ENCODE peak calls at places on chromosomes 11 and 22, in nine cellular contexts. U, G, K, L, X, B, M, Y and J are unnamed samples.

GRCh38 chr11:115921540-115921939 is 417.3 kb upstream of the CADM1 start:
- DNase-seq in U (no peak), G (peak), K (no peak), L (no peak), X (no peak), B (no peak), M (no peak), Y (no peak), J (no peak)

GRCh38 chr11:108853864-108854263 is 189.0 kb downstream of the DDX10 start:
- DNase-seq in U (no peak), G (peak), K (no peak), L (no peak), X (no peak), B (no peak), M (no peak), Y (no peak), J (no peak)

GRCh38 chr11:129590030-129590752 is 214.5 kb downstream of the BARX2 start:
- DNase-seq in U (no peak), G (no peak), K (no peak), L (no peak), X (no peak), B (no peak), M (no peak), Y (no peak), J (no peak)

GRCh38 chr11:2531987-2532703 is 87.3 kb downstream of the KCNQ1 start:
- DNase-seq in U (peak), G (no peak), K (no peak), L (no peak), X (no peak), B (no peak), M (peak), Y (no peak), J (peak)

GRCh38 chr22:33038131-33038772 is 19.9 kb downstream of the SYN3 start:
- DNase-seq in U (no peak), G (no peak), K (no peak), L (no peak), X (no peak), B (no peak), M (no peak), Y (no peak), J (no peak)

GRCh38 chr22:37228106-37229011 is 15.7 kb downstream of the RAC2 start:
- DNase-seq in U (peak), G (no peak), K (peak), L (no peak), X (no peak), B (no peak), M (no peak), Y (no peak), J (peak)

GRCh38 chr11:126573325-126574076 is 218.0 kb downstream of the ST3GAL4 start:
- DNase-seq in U (no peak), G (no peak), K (no peak), L (no peak), X (no peak), B (no peak), M (no peak), Y (no peak), J (no peak)

GRCh38 chr11:62026739-62027138 is 59.3 kb upstream of the FTH1 start:
- DNase-seq in U (no peak), G (no peak), K (no peak), L (no peak), X (no peak), B (no peak), M (no peak), Y (no peak), J (no peak)

GRCh38 chr22:25334091-25334490 is 114.7 kb downstream of the CRYBB2 start:
- DNase-seq in U (no peak), G (peak), K (peak), L (no peak), X (peak), B (peak), M (no peak), Y (peak), J (peak)

GRCh38 chr11:2462092-2462985 is 17.5 kb downstream of the KCNQ1 start:
- DNase-seq in U (no peak), G (no peak), K (no peak), L (no peak), X (no peak), B (no peak), M (peak), Y (no peak), J (no peak)

GRCh38 chr22:41367039-41367679 is 14.6 kb upstream of the TEF start:
- DNase-seq in U (peak), G (no peak), K (peak), L (peak), X (no peak), B (no peak), M (peak), Y (peak), J (peak)